ENCODE peak calls at places on chromosomes 13 and 19, in four cellular contexts. O is lower leg skin, L is A673, B is upper lobe of right lung. H is an unnamed sample.

GRCh38 chr19:46447006-46447405 is 18.3 kb upstream of the PNMA8C start:
- DNase-seq in O (no peak), L (no peak), B (no peak), H (no peak)

GRCh38 chr13:42981853-42982252 is 10.2 kb downstream of the EPSTI1 start:
- DNase-seq in O (no peak), L (no peak), B (no peak), H (no peak)

GRCh38 chr13:24389506-24389905 is 80.1 kb downstream of the C1QTNF9 start:
- DNase-seq in O (no peak), L (no peak), B (no peak), H (no peak)

GRCh38 chr13:77312311-77312710 is 14.6 kb downstream of the MYCBP2 start:
- DNase-seq in O (no peak), L (no peak), B (no peak), H (no peak)

GRCh38 chr13:51549050-51549449 is 35.2 kb upstream of the WDFY2 start:
- DNase-seq in O (no peak), L (no peak), B (peak), H (no peak)

GRCh38 chr19:12047868-12048267 is 4.9 kb downstream of the ZNF878 start:
- DNase-seq in O (no peak), L (no peak), B (no peak), H (no peak)

GRCh38 chr13:44108345-44108858 is 228.7 kb downstream of the LACC1 start:
- DNase-seq in O (no peak), L (no peak), B (no peak), H (no peak)

GRCh38 chr19:49554701-49555181 is 25.6 kb downstream of the NOSIP start:
- DNase-seq in O (no peak), L (peak), B (no peak), H (no peak)

GRCh38 chr19:35671818-35672217 is 5.5 kb downstream of the UPK1A start:
- DNase-seq in O (no peak), L (no peak), B (no peak), H (no peak)

GRCh38 chr19:18029617-18030338 is 21.8 kb downstream of the ARRDC2 start:
- DNase-seq in O (no peak), L (peak), B (no peak), H (no peak)

GRCh38 chr13:21069561-21070004 is 8.2 kb upstream of the LATS2 start:
- DNase-seq in O (no peak), L (peak), B (no peak), H (peak)

GRCh38 chr19:39941615-39942507 is 7.4 kb upstream of the FCGBP start:
- DNase-seq in O (peak), L (peak), B (no peak), H (peak)
- H3K4me3 ChIP-seq in O (no peak), L (peak), B (no peak), H (no peak)

GRCh38 chr19:52622261-52622660 is 15.9 kb downstream of the ZNF83 start:
- DNase-seq in O (no peak), L (no peak), B (no peak), H (no peak)
- TF ChIP-seq CTCF in O (no peak), L (no peak), B (no peak), H (no peak)

DNA sequence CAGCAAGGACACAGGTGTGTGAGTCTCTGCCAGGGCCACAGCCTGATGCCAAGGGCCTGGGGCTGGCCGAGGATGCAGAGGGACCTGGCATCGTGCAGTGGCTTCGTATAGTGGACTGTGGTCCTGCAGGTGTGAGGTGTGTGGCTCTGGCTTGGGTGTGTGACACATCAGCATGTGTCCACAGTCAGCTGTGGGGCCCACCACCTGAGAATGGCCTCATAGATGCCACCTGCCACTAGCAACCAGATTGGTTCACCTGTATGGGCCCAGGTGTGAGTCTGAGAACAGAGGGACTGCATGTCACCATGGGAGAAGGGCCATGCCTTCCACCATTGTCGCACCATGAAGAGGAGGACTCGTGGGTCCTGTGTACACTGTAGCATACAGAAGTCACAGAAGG is 2.4 kb downstream of the PPP1R14A start:
- DNase-seq in O (no peak), L (no peak), B (no peak), H (no peak)
- H3K4me3 ChIP-seq in O (no peak), L (no peak), B (peak), H (no peak)

DNA sequence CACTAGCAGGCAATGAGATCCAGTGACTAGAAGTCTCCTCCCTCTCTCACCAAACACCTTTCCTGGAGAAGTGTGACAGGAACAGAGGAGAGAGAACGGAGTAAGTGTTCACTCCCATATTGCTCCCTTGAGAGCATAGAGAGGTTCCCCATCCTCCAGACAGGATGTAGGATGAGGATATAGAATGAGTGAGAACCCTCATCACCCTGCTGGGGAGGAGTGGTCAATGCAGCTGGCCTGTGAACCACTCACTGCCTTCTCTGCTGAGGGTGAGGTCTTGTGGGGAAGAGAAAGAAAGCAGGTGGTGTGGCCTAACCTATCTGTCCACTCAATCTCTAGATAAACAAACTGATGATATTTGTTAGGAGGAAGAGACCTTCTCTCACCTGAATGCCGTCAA is 386.6 kb downstream of the PCDH20 start:
- DNase-seq in O (no peak), L (peak), B (no peak), H (no peak)
- TF ChIP-seq CTCF in O (no peak), L (no peak), B (no peak), H (no peak)

GRCh38 chr19:10620786-10621185 is 4.6 kb upstream of the SLC44A2 start:
- DNase-seq in O (no peak), L (no peak), B (no peak), H (no peak)

GRCh38 chr19:10618846-10619245 is 6.5 kb upstream of the SLC44A2 start:
- DNase-seq in O (no peak), L (no peak), B (no peak), H (no peak)

GRCh38 chr19:10615429-10616023 is 9.8 kb upstream of the SLC44A2 start:
- DNase-seq in O (no peak), L (no peak), B (no peak), H (no peak)

GRCh38 chr19:10621966-10622365 is 3.4 kb upstream of the SLC44A2 start:
- DNase-seq in O (no peak), L (no peak), B (no peak), H (no peak)

GRCh38 chr19:10617409-10618121 is 7.8 kb upstream of the SLC44A2 start:
- DNase-seq in O (no peak), L (no peak), B (no peak), H (peak)
- H3K4me3 ChIP-seq in O (no peak), L (no peak), B (no peak), H (no peak)

GRCh38 chr13:98169331-98169730 is 7.7 kb downstream of the RNF113B start:
- DNase-seq in O (no peak), L (no peak), B (no peak), H (no peak)
- TF ChIP-seq CTCF in O (no peak), L (no peak), B (no peak), H (no peak)

DNA sequence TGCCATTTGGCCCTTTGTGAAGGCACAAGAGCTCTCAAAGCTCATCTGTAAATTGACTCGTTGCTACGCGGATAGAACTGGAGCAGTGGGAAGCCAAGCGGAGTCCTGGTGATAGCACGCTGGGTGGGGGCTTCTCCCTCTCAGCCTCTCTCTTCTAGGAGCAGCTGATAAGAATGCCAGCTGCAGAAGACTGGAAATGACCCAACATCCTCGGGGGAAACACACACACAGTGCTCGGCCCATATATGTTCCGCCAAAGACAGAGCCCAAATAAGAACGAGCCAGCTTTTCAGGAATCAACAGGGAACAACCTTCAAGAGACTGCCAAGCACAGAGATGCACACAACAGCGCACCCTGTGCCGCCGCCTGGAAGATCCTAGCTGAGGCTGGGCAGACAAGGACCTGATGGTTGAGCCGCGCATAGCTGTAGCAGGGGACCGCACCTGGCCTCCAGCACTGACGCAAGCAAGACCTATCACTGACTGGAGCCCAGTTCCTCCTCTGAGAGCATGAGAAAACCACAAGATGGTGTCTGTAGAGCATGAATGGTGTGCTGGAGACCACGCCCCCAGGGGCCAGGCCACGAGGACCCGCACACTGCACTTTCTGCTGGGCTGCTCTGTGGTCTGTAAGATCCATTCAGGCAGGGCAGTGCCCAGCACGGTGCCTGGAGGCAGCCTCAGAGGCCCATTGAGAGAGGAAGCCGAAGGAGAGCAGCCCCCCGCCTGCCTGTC is 16.0 kb upstream of the SLC35E1 start:
- DNase-seq in O (no peak), L (no peak), B (no peak), H (no peak)
- H3K4me3 ChIP-seq in O (no peak), L (no peak), B (peak), H (no peak)

DNA sequence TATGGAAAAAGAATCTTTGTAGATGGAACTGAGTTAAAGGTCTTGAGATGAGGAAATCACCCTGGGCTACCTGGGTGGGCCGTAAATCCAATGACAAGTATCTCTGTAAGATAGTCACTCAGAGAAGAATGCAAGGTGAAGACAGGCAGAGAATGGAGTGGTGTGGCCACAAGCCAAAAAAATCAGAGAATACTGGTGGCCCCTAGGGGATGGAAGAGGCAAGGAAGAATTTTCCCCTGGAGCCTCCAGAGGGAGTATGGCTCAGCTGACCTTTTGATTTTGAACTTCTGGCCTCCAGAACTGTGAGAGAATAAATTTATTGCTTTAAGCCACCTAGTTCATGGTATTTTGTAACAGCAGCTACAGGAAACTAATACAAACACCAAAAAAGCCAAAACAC is 32.7 kb upstream of the CSNK1A1L start:
- DNase-seq in O (no peak), L (peak), B (no peak), H (no peak)
- TF ChIP-seq CTCF in O (no peak), L (peak), B (no peak), H (peak)

DNA sequence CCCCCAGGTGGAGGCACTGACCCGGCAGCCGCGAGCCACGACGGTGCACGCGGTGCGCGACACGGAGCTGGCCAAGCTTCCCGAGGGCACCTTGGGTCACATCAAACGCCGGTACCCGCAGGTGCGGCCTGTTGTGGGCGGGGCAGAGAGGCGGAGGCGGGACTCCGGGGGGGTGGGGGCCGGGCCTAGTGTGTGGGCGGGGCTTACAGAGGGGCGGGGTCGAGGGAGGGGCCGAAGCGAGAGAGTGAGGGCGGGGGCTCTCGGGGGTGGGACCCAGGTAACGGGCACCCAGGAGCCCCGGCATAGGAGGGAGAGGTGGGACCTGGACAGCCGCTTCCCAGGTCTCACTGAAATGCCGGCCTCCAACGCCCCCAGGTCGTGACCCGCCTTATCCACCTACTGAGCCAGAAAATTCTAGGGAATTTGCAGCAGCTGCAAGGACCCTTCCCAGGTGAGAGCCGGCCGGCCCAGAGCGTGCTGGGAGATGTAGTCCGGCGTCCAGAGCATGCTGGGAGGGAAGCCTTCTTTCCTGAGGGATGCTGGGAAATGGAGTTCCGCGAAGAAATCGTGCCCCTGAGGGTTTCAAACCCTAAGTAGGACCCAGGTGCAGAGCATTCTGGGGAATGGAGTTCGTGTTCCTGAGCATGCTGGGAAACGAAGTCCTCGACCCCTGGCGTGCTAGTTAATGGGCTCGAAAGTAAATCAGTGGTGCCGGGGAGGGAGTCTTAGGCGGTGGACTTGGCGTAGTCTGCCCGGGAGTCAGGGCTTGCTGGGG is 15.7 kb downstream of the PNPLA6 start:
- DNase-seq in O (peak), L (peak), B (peak), H (no peak)
- H3K4me3 ChIP-seq in O (no peak), L (no peak), B (no peak), H (no peak)